ENCODE peak calls at places on chromosomes 3 and 15, in five cellular contexts. One of them, this sample, is unnamed.

GRCh38 chr3:141414141-141414689 is 45.9 kb downstream of the ZBTB38 start:
- DNase-seq in MM.1S: no peak
- DNase-seq in H4: no peak
- DNase-seq in activated T-cell treated with anti-CD3 and anti-CD28 coated beads for 24 hours: peak
- DNase-seq in C1 segment of cervical spinal cord: no peak
- DNase-seq in this sample: no peak

GRCh38 chr3:30260747-30261146 is 345.7 kb upstream of the TGFBR2 start:
- DNase-seq in MM.1S: no peak
- DNase-seq in H4: no peak
- DNase-seq in activated T-cell treated with anti-CD3 and anti-CD28 coated beads for 24 hours: no peak
- DNase-seq in C1 segment of cervical spinal cord: no peak
- DNase-seq in this sample: no peak

GRCh38 chr15:41648770-41649169 is 11.4 kb upstream of the MGA start:
- DNase-seq in MM.1S: no peak
- DNase-seq in H4: no peak
- DNase-seq in activated T-cell treated with anti-CD3 and anti-CD28 coated beads for 24 hours: no peak
- DNase-seq in C1 segment of cervical spinal cord: no peak
- DNase-seq in this sample: no peak

GRCh38 chr3:44492496-44492895 is 15.0 kb upstream of the ZNF445 start:
- DNase-seq in MM.1S: no peak
- DNase-seq in H4: no peak
- DNase-seq in activated T-cell treated with anti-CD3 and anti-CD28 coated beads for 24 hours: no peak
- DNase-seq in C1 segment of cervical spinal cord: no peak
- DNase-seq in this sample: no peak

GRCh38 chr15:40313531-40314398 is 6.0 kb upstream of the PLCB2 start:
- DNase-seq in MM.1S: no peak
- DNase-seq in H4: peak
- DNase-seq in activated T-cell treated with anti-CD3 and anti-CD28 coated beads for 24 hours: no peak
- DNase-seq in C1 segment of cervical spinal cord: no peak
- DNase-seq in this sample: no peak

GRCh38 chr3:195885036-195885871 is 23.1 kb downstream of the TNK2 start:
- DNase-seq in MM.1S: no peak
- DNase-seq in H4: no peak
- DNase-seq in activated T-cell treated with anti-CD3 and anti-CD28 coated beads for 24 hours: no peak
- DNase-seq in C1 segment of cervical spinal cord: no peak
- DNase-seq in this sample: no peak

GRCh38 chr3:132034097-132034485 is 723 bp downstream of the CPNE4 start:
- DNase-seq in MM.1S: no peak
- DNase-seq in H4: no peak
- DNase-seq in activated T-cell treated with anti-CD3 and anti-CD28 coated beads for 24 hours: no peak
- DNase-seq in C1 segment of cervical spinal cord: no peak
- DNase-seq in this sample: no peak

GRCh38 chr3:49161808-49162530 is 4.2 kb downstream of the CCDC71 start:
- DNase-seq in MM.1S: no peak
- DNase-seq in H4: no peak
- DNase-seq in activated T-cell treated with anti-CD3 and anti-CD28 coated beads for 24 hours: no peak
- DNase-seq in C1 segment of cervical spinal cord: no peak
- DNase-seq in this sample: no peak

GRCh38 chr3:133805702-133806475 is at the start of gene SRPRB:
- DNase-seq in MM.1S: peak
- DNase-seq in H4: peak
- DNase-seq in activated T-cell treated with anti-CD3 and anti-CD28 coated beads for 24 hours: peak
- DNase-seq in C1 segment of cervical spinal cord: peak
- DNase-seq in this sample: peak

GRCh38 chr15:91426412-91426811 is 326.4 kb downstream of the SV2B start:
- DNase-seq in MM.1S: no peak
- DNase-seq in H4: no peak
- DNase-seq in activated T-cell treated with anti-CD3 and anti-CD28 coated beads for 24 hours: no peak
- DNase-seq in C1 segment of cervical spinal cord: no peak
- DNase-seq in this sample: no peak

GRCh38 chr3:14352002-14352627 is 50.3 kb upstream of the SLC6A6 start:
- DNase-seq in MM.1S: peak
- DNase-seq in H4: peak
- DNase-seq in activated T-cell treated with anti-CD3 and anti-CD28 coated beads for 24 hours: no peak
- DNase-seq in C1 segment of cervical spinal cord: no peak
- DNase-seq in this sample: no peak

GRCh38 chr3:72829701-72830100 is 18.5 kb downstream of the SHQ1 start:
- DNase-seq in MM.1S: no peak
- DNase-seq in H4: no peak
- DNase-seq in activated T-cell treated with anti-CD3 and anti-CD28 coated beads for 24 hours: no peak
- DNase-seq in C1 segment of cervical spinal cord: no peak
- DNase-seq in this sample: no peak

GRCh38 chr15:76433798-76434400 is 97.3 kb downstream of the ISL2 start:
- DNase-seq in MM.1S: peak
- DNase-seq in H4: no peak
- DNase-seq in activated T-cell treated with anti-CD3 and anti-CD28 coated beads for 24 hours: no peak
- DNase-seq in C1 segment of cervical spinal cord: no peak
- DNase-seq in this sample: no peak

GRCh38 chr3:18189651-18190050 is 235.5 kb downstream of the SATB1 start:
- DNase-seq in MM.1S: no peak
- DNase-seq in H4: no peak
- DNase-seq in activated T-cell treated with anti-CD3 and anti-CD28 coated beads for 24 hours: no peak
- DNase-seq in C1 segment of cervical spinal cord: no peak
- DNase-seq in this sample: no peak

GRCh38 chr3:63096248-63097058 is 181.7 kb upstream of the SYNPR start:
- DNase-seq in MM.1S: no peak
- DNase-seq in H4: peak
- DNase-seq in activated T-cell treated with anti-CD3 and anti-CD28 coated beads for 24 hours: no peak
- DNase-seq in C1 segment of cervical spinal cord: no peak
- DNase-seq in this sample: no peak

This sample was measured in stimulated activated naive B cell treated with anti-CD40 and anti-IgM and Interleukin-4, amounts not matched to agents 10 μg/mL and 1 μg/mL and 100 μg/mL, for 72 hours.